ENCODE peak calls at places on chromosomes 2 and 18, in nine cellular contexts. T, B, I, W, K, M, U, Q and A are unnamed samples.

GRCh38 chr2:48129256-48129950 is 223.1 kb upstream of the FBXO11 start:
- DNase-seq in M (no peak), B (no peak), K (no peak), I (no peak), Q (no peak), T (no peak), W (no peak), U (no peak), A (no peak)

GRCh38 chr2:26002617-26003310 is 20.5 kb upstream of the KIF3C start:
- DNase-seq in U (no peak), Q (peak), B (no peak), W (no peak), T (no peak), K (no peak), M (no peak), I (no peak), A (no peak)

GRCh38 chr2:16755377-16755776 is 89.7 kb upstream of the CYRIA start:
- DNase-seq in B (no peak), U (no peak), W (no peak), M (no peak), I (no peak), T (no peak), K (no peak), Q (no peak), A (no peak)

GRCh38 chr2:38261569-38262513 is 115.2 kb downstream of the ATL2 start:
- DNase-seq in W (no peak), Q (no peak), M (no peak), I (no peak), K (peak), B (no peak), T (no peak), U (no peak), A (no peak)

GRCh38 chr18:25055076-25055475 is 296.9 kb downstream of the ZNF521 start:
- DNase-seq in W (no peak), K (no peak), U (no peak), I (peak), T (no peak), B (no peak), M (no peak), Q (no peak), A (no peak)

GRCh38 chr2:176638167-176639015 is 369.1 kb downstream of the MTX2 start:
- DNase-seq in U (peak), M (peak), B (peak), W (peak), I (peak), T (peak), Q (peak), K (peak), A (peak)

GRCh38 chr18:42030586-42031182 is 75.7 kb downstream of the PIK3C3 start:
- DNase-seq in Q (no peak), I (peak), U (peak), W (no peak), T (no peak), M (no peak), K (peak), B (peak), A (peak)

GRCh38 chr2:230865766-230866703 is 1.3 kb downstream of the ITM2C start:
- DNase-seq in U (no peak), I (no peak), K (peak), W (no peak), B (peak), T (no peak), M (no peak), Q (peak), A (no peak)

GRCh38 chr2:37877457-37878315 is 47.4 kb upstream of the RMDN2 start:
- DNase-seq in U (peak), T (no peak), I (peak), K (peak), M (no peak), Q (peak), W (no peak), B (peak), A (peak)

GRCh38 chr2:150076281-150076680 is 411.2 kb downstream of the RND3 start:
- DNase-seq in U (no peak), M (no peak), T (no peak), I (peak), K (no peak), Q (no peak), W (no peak), B (no peak), A (no peak)

GRCh38 chr2:205563646-205564045 is 118.7 kb upstream of the NRP2 start:
- DNase-seq in M (no peak), I (no peak), Q (no peak), B (no peak), K (no peak), T (peak), U (peak), W (no peak), A (peak)

GRCh38 chr2:85950743-85951142 is 62.0 kb upstream of the ST3GAL5 start:
- DNase-seq in I (no peak), U (no peak), T (no peak), Q (no peak), W (no peak), M (no peak), K (no peak), B (no peak), A (no peak)